ENCODE peak calls at places on chromosomes 3 and 15, in eight cellular contexts. One of them, this sample, is unnamed. For H3K4me1, the result is how much of the 10 kb centered on the place peaks cover.

GRCh38 chr3:158097571-158098553 is 8.4 kb downstream of the SHOX2 start:
- DNase-seq in psoas muscle: peak
- DNase-seq in OCI-LY7: peak
- DNase-seq in heart left ventricle: no peak
- DNase-seq in lung: peak
- DNase-seq in A549: peak
- DNase-seq in endodermal cell: peak
- DNase-seq in MM.1S: peak
- DNase-seq in this sample: no peak

GRCh38 chr3:102069211-102069662 is 219.9 kb downstream of the NFKBIZ start:
- DNase-seq in psoas muscle: no peak
- DNase-seq in OCI-LY7: no peak
- DNase-seq in heart left ventricle: no peak
- DNase-seq in lung: no peak
- DNase-seq in A549: peak
- DNase-seq in endodermal cell: no peak
- DNase-seq in MM.1S: no peak
- DNase-seq in this sample: no peak

GRCh38 chr15:65613365-65613764 is 2.4 kb upstream of the INTS14 start:
- DNase-seq in psoas muscle: no peak
- DNase-seq in OCI-LY7: no peak
- DNase-seq in heart left ventricle: no peak
- DNase-seq in lung: no peak
- DNase-seq in A549: no peak
- DNase-seq in endodermal cell: no peak
- DNase-seq in MM.1S: no peak
- DNase-seq in this sample: no peak

GRCh38 chr3:65151660-65152059 is 463.9 kb upstream of the ADAMTS9 start:
- DNase-seq in psoas muscle: no peak
- DNase-seq in OCI-LY7: no peak
- DNase-seq in heart left ventricle: no peak
- DNase-seq in lung: no peak
- DNase-seq in A549: no peak
- DNase-seq in endodermal cell: no peak
- DNase-seq in MM.1S: no peak
- DNase-seq in this sample: no peak

GRCh38 chr3:145716519-145716918 is 444.5 kb downstream of the PLOD2 start:
- DNase-seq in psoas muscle: no peak
- DNase-seq in OCI-LY7: no peak
- DNase-seq in heart left ventricle: no peak
- DNase-seq in lung: no peak
- DNase-seq in A549: no peak
- DNase-seq in endodermal cell: no peak
- DNase-seq in MM.1S: no peak
- DNase-seq in this sample: no peak

GRCh38 chr3:124985358-124985757 is 50.8 kb upstream of the MUC13 start:
- DNase-seq in psoas muscle: no peak
- DNase-seq in OCI-LY7: no peak
- DNase-seq in heart left ventricle: no peak
- DNase-seq in lung: no peak
- DNase-seq in A549: peak
- DNase-seq in endodermal cell: no peak
- DNase-seq in MM.1S: no peak
- DNase-seq in this sample: peak

GRCh38 chr3:190012784-190013183 is 107.9 kb downstream of the P3H2 start:
- DNase-seq in psoas muscle: no peak
- DNase-seq in OCI-LY7: no peak
- DNase-seq in heart left ventricle: no peak
- DNase-seq in lung: no peak
- DNase-seq in A549: peak
- DNase-seq in endodermal cell: no peak
- DNase-seq in MM.1S: no peak
- DNase-seq in this sample: no peak

GRCh38 chr3:174620138-174620537 is 239.0 kb upstream of the NAALADL2 start:
- DNase-seq in psoas muscle: no peak
- DNase-seq in OCI-LY7: no peak
- DNase-seq in heart left ventricle: no peak
- DNase-seq in lung: no peak
- DNase-seq in A549: peak
- DNase-seq in endodermal cell: no peak
- DNase-seq in MM.1S: peak
- DNase-seq in this sample: no peak

GRCh38 chr3:100789582-100789981 is 80.3 kb downstream of the TFG start:
- DNase-seq in psoas muscle: no peak
- DNase-seq in OCI-LY7: no peak
- DNase-seq in heart left ventricle: no peak
- DNase-seq in lung: no peak
- DNase-seq in A549: no peak
- DNase-seq in endodermal cell: no peak
- DNase-seq in MM.1S: no peak
- DNase-seq in this sample: no peak

GRCh38 chr3:155908086-155908485 is 37.6 kb downstream of the GMPS start:
- DNase-seq in psoas muscle: no peak
- DNase-seq in OCI-LY7: no peak
- DNase-seq in heart left ventricle: no peak
- DNase-seq in lung: no peak
- DNase-seq in A549: no peak
- DNase-seq in endodermal cell: peak
- DNase-seq in MM.1S: no peak
- DNase-seq in this sample: no peak

GRCh38 chr3:42590989-42591756 is 513 bp downstream of the SS18L2 start:
- DNase-seq in psoas muscle: peak
- DNase-seq in OCI-LY7: peak
- DNase-seq in heart left ventricle: no peak
- DNase-seq in lung: no peak
- DNase-seq in A549: no peak
- DNase-seq in endodermal cell: peak
- DNase-seq in MM.1S: peak
- DNase-seq in this sample: no peak

GRCh38 chr15:34729056-34729455 is 25.7 kb downstream of the GJD2 start:
- DNase-seq in psoas muscle: no peak
- DNase-seq in OCI-LY7: no peak
- DNase-seq in heart left ventricle: no peak
- DNase-seq in lung: no peak
- DNase-seq in A549: no peak
- DNase-seq in endodermal cell: no peak
- DNase-seq in MM.1S: no peak
- DNase-seq in this sample: no peak

GRCh38 chr3:123110238-123110952 is 43.6 kb downstream of the PDIA5 start:
- DNase-seq in psoas muscle: no peak
- DNase-seq in OCI-LY7: no peak
- DNase-seq in heart left ventricle: no peak
- DNase-seq in lung: no peak
- DNase-seq in A549: no peak
- DNase-seq in endodermal cell: no peak
- DNase-seq in MM.1S: no peak
- DNase-seq in this sample: no peak

GRCh38 chr15:31480356-31481058 is 153.9 kb downstream of the KLF13 start:
- DNase-seq in psoas muscle: no peak
- DNase-seq in OCI-LY7: no peak
- DNase-seq in heart left ventricle: no peak
- DNase-seq in lung: no peak
- DNase-seq in A549: no peak
- DNase-seq in endodermal cell: peak
- DNase-seq in MM.1S: no peak
- DNase-seq in this sample: no peak

GRCh38 chr3:65186268-65186667 is 498.5 kb upstream of the ADAMTS9 start:
- DNase-seq in psoas muscle: no peak
- DNase-seq in OCI-LY7: no peak
- DNase-seq in heart left ventricle: no peak
- DNase-seq in lung: no peak
- DNase-seq in A549: no peak
- DNase-seq in endodermal cell: no peak
- DNase-seq in MM.1S: no peak
- DNase-seq in this sample: no peak

GRCh38 chr3:13400114-13400696 is 19.9 kb downstream of the NUP210 start:
- DNase-seq in psoas muscle: no peak
- DNase-seq in OCI-LY7: no peak
- DNase-seq in heart left ventricle: no peak
- DNase-seq in lung: no peak
- DNase-seq in A549: no peak
- DNase-seq in endodermal cell: no peak
- DNase-seq in MM.1S: no peak
- DNase-seq in this sample: no peak

GRCh38 chr3:186826316-186826977 is 16.1 kb upstream of the ADIPOQ start:
- DNase-seq in psoas muscle: no peak
- DNase-seq in OCI-LY7: no peak
- DNase-seq in heart left ventricle: no peak
- DNase-seq in lung: no peak
- DNase-seq in A549: no peak
- DNase-seq in endodermal cell: peak
- DNase-seq in MM.1S: no peak
- DNase-seq in this sample: no peak

GRCh38 chr3:16396202-16396601 is 117.3 kb downstream of the RFTN1 start:
- DNase-seq in psoas muscle: no peak
- DNase-seq in OCI-LY7: no peak
- DNase-seq in heart left ventricle: no peak
- DNase-seq in lung: no peak
- DNase-seq in A549: no peak
- DNase-seq in endodermal cell: no peak
- DNase-seq in MM.1S: no peak
- DNase-seq in this sample: no peak
- H3K4me1 ChIP-seq in psoas muscle: half or more
- H3K4me1 ChIP-seq in OCI-LY7: under half
- H3K4me1 ChIP-seq in heart left ventricle: under half
- H3K4me1 ChIP-seq in lung: under half
- H3K4me1 ChIP-seq in A549: under half
- H3K4me1 ChIP-seq in endodermal cell: under half
- H3K4me1 ChIP-seq in MM.1S: under half
- H3K4me1 ChIP-seq in this sample: under half

DNA sequence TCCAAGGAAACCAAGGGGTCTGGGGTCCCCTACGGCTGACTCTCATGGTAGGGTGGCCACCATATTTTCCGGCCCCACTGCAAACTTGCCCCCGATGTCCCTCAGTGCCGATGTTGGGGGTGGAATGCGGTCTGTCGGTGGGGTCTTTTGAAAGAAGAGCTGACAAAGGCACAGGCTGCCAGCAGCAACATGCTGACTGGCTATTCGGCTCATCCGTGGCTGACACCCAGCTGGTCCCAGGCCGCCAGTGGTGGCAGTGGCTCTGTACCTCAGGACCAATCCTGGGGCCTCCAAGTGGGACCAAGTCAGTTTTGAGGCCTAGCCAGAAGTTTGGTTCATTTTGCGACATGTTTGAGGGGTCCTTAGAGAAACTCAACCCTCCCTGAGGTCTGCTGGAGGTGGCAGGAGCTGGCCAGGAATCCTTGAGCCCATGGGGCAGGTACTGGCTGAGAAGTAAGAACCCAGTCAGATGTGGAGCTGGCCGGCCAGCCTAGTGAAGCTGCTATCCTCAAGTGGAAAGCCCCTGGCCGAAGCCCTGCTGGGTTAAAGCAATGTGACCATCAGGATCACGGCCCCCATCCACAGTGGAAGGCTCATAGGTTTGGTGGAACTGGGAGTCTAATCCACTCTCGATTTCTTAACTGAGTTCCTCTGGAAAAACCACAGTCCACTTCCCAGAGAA is 17.8 kb downstream of the BMF start:
- DNase-seq in psoas muscle: no peak
- DNase-seq in OCI-LY7: no peak
- DNase-seq in heart left ventricle: no peak
- DNase-seq in lung: no peak
- DNase-seq in A549: no peak
- DNase-seq in endodermal cell: no peak
- DNase-seq in MM.1S: no peak
- DNase-seq in this sample: no peak
- H3K4me1 ChIP-seq in psoas muscle: half or more
- H3K4me1 ChIP-seq in OCI-LY7: half or more
- H3K4me1 ChIP-seq in heart left ventricle: half or more
- H3K4me1 ChIP-seq in lung: under half
- H3K4me1 ChIP-seq in A549: under half
- H3K4me1 ChIP-seq in endodermal cell: half or more
- H3K4me1 ChIP-seq in MM.1S: under half
- H3K4me1 ChIP-seq in this sample: under half

DNA sequence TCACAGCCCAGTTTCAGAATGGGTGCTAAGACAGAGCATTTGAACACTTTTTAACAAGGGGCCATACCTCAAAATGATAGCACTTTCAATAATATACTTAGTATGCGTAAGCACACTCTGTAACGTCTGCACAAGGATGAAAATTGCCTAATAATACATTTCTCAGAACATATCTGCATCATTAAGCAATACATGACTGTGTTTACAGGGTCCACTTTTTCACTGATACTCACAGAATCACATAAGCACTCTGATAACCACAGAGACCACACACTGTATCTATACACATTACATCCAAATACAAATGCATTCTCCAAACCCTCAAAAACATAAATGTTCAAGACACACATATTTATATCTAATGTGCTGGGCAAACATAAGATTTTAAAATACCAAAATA is 79.8 kb downstream of the NR1I2 start:
- DNase-seq in psoas muscle: no peak
- DNase-seq in OCI-LY7: no peak
- DNase-seq in heart left ventricle: no peak
- DNase-seq in lung: no peak
- DNase-seq in A549: no peak
- DNase-seq in endodermal cell: no peak
- DNase-seq in MM.1S: no peak
- DNase-seq in this sample: no peak
- H3K4me1 ChIP-seq in psoas muscle: under half
- H3K4me1 ChIP-seq in OCI-LY7: under half
- H3K4me1 ChIP-seq in heart left ventricle: under half
- H3K4me1 ChIP-seq in lung: under half
- H3K4me1 ChIP-seq in A549: under half
- H3K4me1 ChIP-seq in endodermal cell: under half
- H3K4me1 ChIP-seq in MM.1S: under half
- H3K4me1 ChIP-seq in this sample: under half

GRCh38 chr3:119349353-119349752 is 55.2 kb downstream of the ARHGAP31 start:
- DNase-seq in psoas muscle: no peak
- DNase-seq in OCI-LY7: no peak
- DNase-seq in heart left ventricle: no peak
- DNase-seq in lung: no peak
- DNase-seq in A549: no peak
- DNase-seq in endodermal cell: peak
- DNase-seq in MM.1S: no peak
- DNase-seq in this sample: no peak
- H3K4me1 ChIP-seq in psoas muscle: under half
- H3K4me1 ChIP-seq in OCI-LY7: under half
- H3K4me1 ChIP-seq in heart left ventricle: half or more
- H3K4me1 ChIP-seq in lung: under half
- H3K4me1 ChIP-seq in A549: under half
- H3K4me1 ChIP-seq in endodermal cell: under half
- H3K4me1 ChIP-seq in MM.1S: under half
- H3K4me1 ChIP-seq in this sample: under half